ENCODE peak calls at places on chromosomes 12 and 14, in seven cellular contexts. One of them, this sample, is unnamed.

GRCh38 chr12:118495296-118495695 is 118.9 kb downstream of the SUDS3 start:
- DNase-seq in tibial nerve: no peak
- DNase-seq in activated T-helper 1 cell treated with anti-CD3 and anti-CD28 coated beads, Interleukin-2, amount 50 U/mL, for 16 hours: no peak
- DNase-seq in activated naive CD4-positive, alpha-beta T cell: no peak
- DNase-seq in D341Med: no peak
- DNase-seq in hepatic stellate cell: no peak
- DNase-seq in stimulated activated CD4-positive, alpha-beta T cell treated with anti-CD3 and anti-CD28 coated beads, Interleukin-12 subunit alpha, Interleukin-12 subunit beta, amount 100 ng/mL, for 4 hours: no peak
- DNase-seq in this sample: no peak

GRCh38 chr14:58663494-58664111 is 25.8 kb downstream of the DACT1 start:
- DNase-seq in tibial nerve: no peak
- DNase-seq in activated T-helper 1 cell treated with anti-CD3 and anti-CD28 coated beads, Interleukin-2, amount 50 U/mL, for 16 hours: no peak
- DNase-seq in activated naive CD4-positive, alpha-beta T cell: no peak
- DNase-seq in D341Med: no peak
- DNase-seq in hepatic stellate cell: peak; percentile 8
- DNase-seq in stimulated activated CD4-positive, alpha-beta T cell treated with anti-CD3 and anti-CD28 coated beads, Interleukin-12 subunit alpha, Interleukin-12 subunit beta, amount 100 ng/mL, for 4 hours: no peak
- DNase-seq in this sample: no peak

GRCh38 chr12:9364224-9365176 is 156.3 kb upstream of the PZP start:
- DNase-seq in tibial nerve: no peak
- DNase-seq in activated T-helper 1 cell treated with anti-CD3 and anti-CD28 coated beads, Interleukin-2, amount 50 U/mL, for 16 hours: no peak
- DNase-seq in activated naive CD4-positive, alpha-beta T cell: no peak
- DNase-seq in D341Med: no peak
- DNase-seq in hepatic stellate cell: peak; percentile 19
- DNase-seq in stimulated activated CD4-positive, alpha-beta T cell treated with anti-CD3 and anti-CD28 coated beads, Interleukin-12 subunit alpha, Interleukin-12 subunit beta, amount 100 ng/mL, for 4 hours: peak; percentile 21
- DNase-seq in this sample: peak; percentile 98

GRCh38 chr14:103155013-103155412 is 31.8 kb downstream of the TNFAIP2 start:
- DNase-seq in tibial nerve: peak; percentile 57
- DNase-seq in activated T-helper 1 cell treated with anti-CD3 and anti-CD28 coated beads, Interleukin-2, amount 50 U/mL, for 16 hours: no peak
- DNase-seq in activated naive CD4-positive, alpha-beta T cell: no peak
- DNase-seq in D341Med: no peak
- DNase-seq in hepatic stellate cell: peak; percentile 64
- DNase-seq in stimulated activated CD4-positive, alpha-beta T cell treated with anti-CD3 and anti-CD28 coated beads, Interleukin-12 subunit alpha, Interleukin-12 subunit beta, amount 100 ng/mL, for 4 hours: no peak
- DNase-seq in this sample: no peak

GRCh38 chr14:92625213-92625612 is 111.6 kb downstream of the RIN3 start:
- DNase-seq in tibial nerve: peak; percentile 34
- DNase-seq in activated T-helper 1 cell treated with anti-CD3 and anti-CD28 coated beads, Interleukin-2, amount 50 U/mL, for 16 hours: no peak
- DNase-seq in activated naive CD4-positive, alpha-beta T cell: no peak
- DNase-seq in D341Med: no peak
- DNase-seq in hepatic stellate cell: peak; percentile 83
- DNase-seq in stimulated activated CD4-positive, alpha-beta T cell treated with anti-CD3 and anti-CD28 coated beads, Interleukin-12 subunit alpha, Interleukin-12 subunit beta, amount 100 ng/mL, for 4 hours: no peak
- DNase-seq in this sample: no peak

GRCh38 chr12:124392271-124392990 is 97.5 kb downstream of the RFLNA start:
- DNase-seq in tibial nerve: no peak
- DNase-seq in activated T-helper 1 cell treated with anti-CD3 and anti-CD28 coated beads, Interleukin-2, amount 50 U/mL, for 16 hours: no peak
- DNase-seq in activated naive CD4-positive, alpha-beta T cell: no peak
- DNase-seq in D341Med: no peak
- DNase-seq in hepatic stellate cell: peak; percentile 76
- DNase-seq in stimulated activated CD4-positive, alpha-beta T cell treated with anti-CD3 and anti-CD28 coated beads, Interleukin-12 subunit alpha, Interleukin-12 subunit beta, amount 100 ng/mL, for 4 hours: no peak
- DNase-seq in this sample: no peak

GRCh38 chr12:51687142-51687935 is 96.3 kb downstream of the SCN8A start:
- DNase-seq in tibial nerve: no peak
- DNase-seq in activated T-helper 1 cell treated with anti-CD3 and anti-CD28 coated beads, Interleukin-2, amount 50 U/mL, for 16 hours: no peak
- DNase-seq in activated naive CD4-positive, alpha-beta T cell: no peak
- DNase-seq in D341Med: no peak
- DNase-seq in hepatic stellate cell: no peak
- DNase-seq in stimulated activated CD4-positive, alpha-beta T cell treated with anti-CD3 and anti-CD28 coated beads, Interleukin-12 subunit alpha, Interleukin-12 subunit beta, amount 100 ng/mL, for 4 hours: no peak
- DNase-seq in this sample: no peak

GRCh38 chr14:87430810-87431209 is 562.2 kb downstream of the GALC start:
- DNase-seq in tibial nerve: no peak
- DNase-seq in activated T-helper 1 cell treated with anti-CD3 and anti-CD28 coated beads, Interleukin-2, amount 50 U/mL, for 16 hours: no peak
- DNase-seq in activated naive CD4-positive, alpha-beta T cell: no peak
- DNase-seq in D341Med: no peak
- DNase-seq in hepatic stellate cell: no peak
- DNase-seq in stimulated activated CD4-positive, alpha-beta T cell treated with anti-CD3 and anti-CD28 coated beads, Interleukin-12 subunit alpha, Interleukin-12 subunit beta, amount 100 ng/mL, for 4 hours: no peak
- DNase-seq in this sample: no peak

GRCh38 chr14:85535916-85536834 is 6.2 kb downstream of the FLRT2 start:
- DNase-seq in tibial nerve: no peak
- DNase-seq in activated T-helper 1 cell treated with anti-CD3 and anti-CD28 coated beads, Interleukin-2, amount 50 U/mL, for 16 hours: no peak
- DNase-seq in activated naive CD4-positive, alpha-beta T cell: no peak
- DNase-seq in D341Med: no peak
- DNase-seq in hepatic stellate cell: peak; percentile 68
- DNase-seq in stimulated activated CD4-positive, alpha-beta T cell treated with anti-CD3 and anti-CD28 coated beads, Interleukin-12 subunit alpha, Interleukin-12 subunit beta, amount 100 ng/mL, for 4 hours: no peak
- DNase-seq in this sample: no peak

GRCh38 chr12:116528067-116528466 is 31.1 kb upstream of the MAP1LC3B2 start:
- DNase-seq in tibial nerve: no peak
- DNase-seq in activated T-helper 1 cell treated with anti-CD3 and anti-CD28 coated beads, Interleukin-2, amount 50 U/mL, for 16 hours: no peak
- DNase-seq in activated naive CD4-positive, alpha-beta T cell: no peak
- DNase-seq in D341Med: no peak
- DNase-seq in hepatic stellate cell: no peak
- DNase-seq in stimulated activated CD4-positive, alpha-beta T cell treated with anti-CD3 and anti-CD28 coated beads, Interleukin-12 subunit alpha, Interleukin-12 subunit beta, amount 100 ng/mL, for 4 hours: no peak
- DNase-seq in this sample: no peak

GRCh38 chr14:28756896-28757570 is 9.6 kb upstream of the FOXG1 start:
- DNase-seq in tibial nerve: no peak
- DNase-seq in activated T-helper 1 cell treated with anti-CD3 and anti-CD28 coated beads, Interleukin-2, amount 50 U/mL, for 16 hours: no peak
- DNase-seq in activated naive CD4-positive, alpha-beta T cell: no peak
- DNase-seq in D341Med: peak; percentile 62
- DNase-seq in hepatic stellate cell: peak; percentile 52
- DNase-seq in stimulated activated CD4-positive, alpha-beta T cell treated with anti-CD3 and anti-CD28 coated beads, Interleukin-12 subunit alpha, Interleukin-12 subunit beta, amount 100 ng/mL, for 4 hours: no peak
- DNase-seq in this sample: no peak

GRCh38 chr14:36054353-36055051 is 122.0 kb downstream of the PTCSC3 start:
- DNase-seq in tibial nerve: no peak
- DNase-seq in activated T-helper 1 cell treated with anti-CD3 and anti-CD28 coated beads, Interleukin-2, amount 50 U/mL, for 16 hours: no peak
- DNase-seq in activated naive CD4-positive, alpha-beta T cell: no peak
- DNase-seq in D341Med: no peak
- DNase-seq in hepatic stellate cell: no peak
- DNase-seq in stimulated activated CD4-positive, alpha-beta T cell treated with anti-CD3 and anti-CD28 coated beads, Interleukin-12 subunit alpha, Interleukin-12 subunit beta, amount 100 ng/mL, for 4 hours: no peak
- DNase-seq in this sample: no peak

GRCh38 chr14:106436310-106436905 is 910.0 kb downstream of the TMEM121 start:
- DNase-seq in tibial nerve: no peak
- DNase-seq in activated T-helper 1 cell treated with anti-CD3 and anti-CD28 coated beads, Interleukin-2, amount 50 U/mL, for 16 hours: peak; percentile 61
- DNase-seq in activated naive CD4-positive, alpha-beta T cell: peak; percentile 57
- DNase-seq in D341Med: peak; percentile 36
- DNase-seq in hepatic stellate cell: no peak
- DNase-seq in stimulated activated CD4-positive, alpha-beta T cell treated with anti-CD3 and anti-CD28 coated beads, Interleukin-12 subunit alpha, Interleukin-12 subunit beta, amount 100 ng/mL, for 4 hours: peak; percentile 75
- DNase-seq in this sample: no peak

GRCh38 chr12:20451759-20452158 is 83.4 kb downstream of the PDE3A start:
- DNase-seq in tibial nerve: no peak
- DNase-seq in activated T-helper 1 cell treated with anti-CD3 and anti-CD28 coated beads, Interleukin-2, amount 50 U/mL, for 16 hours: no peak
- DNase-seq in activated naive CD4-positive, alpha-beta T cell: no peak
- DNase-seq in D341Med: no peak
- DNase-seq in hepatic stellate cell: peak; percentile 33
- DNase-seq in stimulated activated CD4-positive, alpha-beta T cell treated with anti-CD3 and anti-CD28 coated beads, Interleukin-12 subunit alpha, Interleukin-12 subunit beta, amount 100 ng/mL, for 4 hours: no peak
- DNase-seq in this sample: no peak

GRCh38 chr14:51072976-51073375 is 21.9 kb downstream of the TRIM9 start:
- DNase-seq in tibial nerve: no peak
- DNase-seq in activated T-helper 1 cell treated with anti-CD3 and anti-CD28 coated beads, Interleukin-2, amount 50 U/mL, for 16 hours: no peak
- DNase-seq in activated naive CD4-positive, alpha-beta T cell: no peak
- DNase-seq in D341Med: no peak
- DNase-seq in hepatic stellate cell: no peak
- DNase-seq in stimulated activated CD4-positive, alpha-beta T cell treated with anti-CD3 and anti-CD28 coated beads, Interleukin-12 subunit alpha, Interleukin-12 subunit beta, amount 100 ng/mL, for 4 hours: no peak
- DNase-seq in this sample: no peak

GRCh38 chr12:58204086-58204485 is 262.7 kb downstream of the ATP23 start:
- DNase-seq in tibial nerve: no peak
- DNase-seq in activated T-helper 1 cell treated with anti-CD3 and anti-CD28 coated beads, Interleukin-2, amount 50 U/mL, for 16 hours: no peak
- DNase-seq in activated naive CD4-positive, alpha-beta T cell: no peak
- DNase-seq in D341Med: no peak
- DNase-seq in hepatic stellate cell: no peak
- DNase-seq in stimulated activated CD4-positive, alpha-beta T cell treated with anti-CD3 and anti-CD28 coated beads, Interleukin-12 subunit alpha, Interleukin-12 subunit beta, amount 100 ng/mL, for 4 hours: no peak
- DNase-seq in this sample: no peak

GRCh38 chr14:104195854-104196253 is 57.5 kb downstream of the KIF26A start:
- DNase-seq in tibial nerve: no peak
- DNase-seq in activated T-helper 1 cell treated with anti-CD3 and anti-CD28 coated beads, Interleukin-2, amount 50 U/mL, for 16 hours: no peak
- DNase-seq in activated naive CD4-positive, alpha-beta T cell: no peak
- DNase-seq in D341Med: no peak
- DNase-seq in hepatic stellate cell: no peak
- DNase-seq in stimulated activated CD4-positive, alpha-beta T cell treated with anti-CD3 and anti-CD28 coated beads, Interleukin-12 subunit alpha, Interleukin-12 subunit beta, amount 100 ng/mL, for 4 hours: no peak
- DNase-seq in this sample: no peak

GRCh38 chr12:43758247-43758727 is 303 bp downstream of the PUS7L start:
- DNase-seq in tibial nerve: no peak
- DNase-seq in activated T-helper 1 cell treated with anti-CD3 and anti-CD28 coated beads, Interleukin-2, amount 50 U/mL, for 16 hours: no peak
- DNase-seq in activated naive CD4-positive, alpha-beta T cell: no peak
- DNase-seq in D341Med: peak; percentile 57
- DNase-seq in hepatic stellate cell: peak; percentile 48
- DNase-seq in stimulated activated CD4-positive, alpha-beta T cell treated with anti-CD3 and anti-CD28 coated beads, Interleukin-12 subunit alpha, Interleukin-12 subunit beta, amount 100 ng/mL, for 4 hours: peak; percentile 25
- DNase-seq in this sample: peak; percentile 17

GRCh38 chr12:57479376-57480115 is at the start of gene ARHGAP9:
- DNase-seq in tibial nerve: no peak
- DNase-seq in activated T-helper 1 cell treated with anti-CD3 and anti-CD28 coated beads, Interleukin-2, amount 50 U/mL, for 16 hours: no peak
- DNase-seq in activated naive CD4-positive, alpha-beta T cell: no peak
- DNase-seq in D341Med: no peak
- DNase-seq in hepatic stellate cell: no peak
- DNase-seq in stimulated activated CD4-positive, alpha-beta T cell treated with anti-CD3 and anti-CD28 coated beads, Interleukin-12 subunit alpha, Interleukin-12 subunit beta, amount 100 ng/mL, for 4 hours: no peak
- DNase-seq in this sample: peak; percentile 51

GRCh38 chr14:71856199-71856919 is 75.9 kb upstream of the RGS6 start:
- DNase-seq in tibial nerve: no peak
- DNase-seq in activated T-helper 1 cell treated with anti-CD3 and anti-CD28 coated beads, Interleukin-2, amount 50 U/mL, for 16 hours: no peak
- DNase-seq in activated naive CD4-positive, alpha-beta T cell: no peak
- DNase-seq in D341Med: no peak
- DNase-seq in hepatic stellate cell: no peak
- DNase-seq in stimulated activated CD4-positive, alpha-beta T cell treated with anti-CD3 and anti-CD28 coated beads, Interleukin-12 subunit alpha, Interleukin-12 subunit beta, amount 100 ng/mL, for 4 hours: no peak
- DNase-seq in this sample: peak; percentile 64

GRCh38 chr14:103329421-103330347 is 4.4 kb upstream of the EIF5 start:
- DNase-seq in tibial nerve: peak; percentile 57
- DNase-seq in activated T-helper 1 cell treated with anti-CD3 and anti-CD28 coated beads, Interleukin-2, amount 50 U/mL, for 16 hours: no peak
- DNase-seq in activated naive CD4-positive, alpha-beta T cell: no peak
- DNase-seq in D341Med: no peak
- DNase-seq in hepatic stellate cell: no peak
- DNase-seq in stimulated activated CD4-positive, alpha-beta T cell treated with anti-CD3 and anti-CD28 coated beads, Interleukin-12 subunit alpha, Interleukin-12 subunit beta, amount 100 ng/mL, for 4 hours: no peak
- DNase-seq in this sample: no peak

GRCh38 chr12:32877670-32878459 is 18.7 kb downstream of the PKP2 start:
- DNase-seq in tibial nerve: no peak
- DNase-seq in activated T-helper 1 cell treated with anti-CD3 and anti-CD28 coated beads, Interleukin-2, amount 50 U/mL, for 16 hours: no peak
- DNase-seq in activated naive CD4-positive, alpha-beta T cell: no peak
- DNase-seq in D341Med: peak; percentile 91
- DNase-seq in hepatic stellate cell: no peak
- DNase-seq in stimulated activated CD4-positive, alpha-beta T cell treated with anti-CD3 and anti-CD28 coated beads, Interleukin-12 subunit alpha, Interleukin-12 subunit beta, amount 100 ng/mL, for 4 hours: no peak
- DNase-seq in this sample: no peak

GRCh38 chr12:131817241-131817640 is 11.0 kb upstream of the MMP17 start:
- DNase-seq in tibial nerve: no peak
- DNase-seq in activated T-helper 1 cell treated with anti-CD3 and anti-CD28 coated beads, Interleukin-2, amount 50 U/mL, for 16 hours: no peak
- DNase-seq in activated naive CD4-positive, alpha-beta T cell: no peak
- DNase-seq in D341Med: peak; percentile 27
- DNase-seq in hepatic stellate cell: no peak
- DNase-seq in stimulated activated CD4-positive, alpha-beta T cell treated with anti-CD3 and anti-CD28 coated beads, Interleukin-12 subunit alpha, Interleukin-12 subunit beta, amount 100 ng/mL, for 4 hours: no peak
- DNase-seq in this sample: no peak

GRCh38 chr12:44154128-44154527 is 318.2 kb downstream of the TMEM117 start:
- DNase-seq in tibial nerve: no peak
- DNase-seq in activated T-helper 1 cell treated with anti-CD3 and anti-CD28 coated beads, Interleukin-2, amount 50 U/mL, for 16 hours: no peak
- DNase-seq in activated naive CD4-positive, alpha-beta T cell: no peak
- DNase-seq in D341Med: no peak
- DNase-seq in hepatic stellate cell: no peak
- DNase-seq in stimulated activated CD4-positive, alpha-beta T cell treated with anti-CD3 and anti-CD28 coated beads, Interleukin-12 subunit alpha, Interleukin-12 subunit beta, amount 100 ng/mL, for 4 hours: no peak
- DNase-seq in this sample: no peak

GRCh38 chr14:105203057-105203494 is 22.0 kb upstream of the NUDT14 start:
- DNase-seq in tibial nerve: peak; percentile 79
- DNase-seq in activated T-helper 1 cell treated with anti-CD3 and anti-CD28 coated beads, Interleukin-2, amount 50 U/mL, for 16 hours: peak; percentile 41
- DNase-seq in activated naive CD4-positive, alpha-beta T cell: peak; percentile 55
- DNase-seq in D341Med: peak; percentile 89
- DNase-seq in hepatic stellate cell: peak; percentile 93
- DNase-seq in stimulated activated CD4-positive, alpha-beta T cell treated with anti-CD3 and anti-CD28 coated beads, Interleukin-12 subunit alpha, Interleukin-12 subunit beta, amount 100 ng/mL, for 4 hours: peak; percentile 59
- DNase-seq in this sample: no peak

GRCh38 chr12:92030618-92031017 is 115.0 kb downstream of the BTG1 start:
- DNase-seq in tibial nerve: peak; percentile 57
- DNase-seq in activated T-helper 1 cell treated with anti-CD3 and anti-CD28 coated beads, Interleukin-2, amount 50 U/mL, for 16 hours: peak; percentile 21
- DNase-seq in activated naive CD4-positive, alpha-beta T cell: no peak
- DNase-seq in D341Med: no peak
- DNase-seq in hepatic stellate cell: no peak
- DNase-seq in stimulated activated CD4-positive, alpha-beta T cell treated with anti-CD3 and anti-CD28 coated beads, Interleukin-12 subunit alpha, Interleukin-12 subunit beta, amount 100 ng/mL, for 4 hours: no peak
- DNase-seq in this sample: peak; percentile 88

GRCh38 chr14:92751819-92752218 is 3.4 kb upstream of the LGMN start:
- DNase-seq in tibial nerve: no peak
- DNase-seq in activated T-helper 1 cell treated with anti-CD3 and anti-CD28 coated beads, Interleukin-2, amount 50 U/mL, for 16 hours: no peak
- DNase-seq in activated naive CD4-positive, alpha-beta T cell: no peak
- DNase-seq in D341Med: no peak
- DNase-seq in hepatic stellate cell: no peak
- DNase-seq in stimulated activated CD4-positive, alpha-beta T cell treated with anti-CD3 and anti-CD28 coated beads, Interleukin-12 subunit alpha, Interleukin-12 subunit beta, amount 100 ng/mL, for 4 hours: no peak
- DNase-seq in this sample: no peak

This sample was measured in GM12878.